ENCODE peak calls at places on chromosomes 4 and X, in six cellular contexts. R, U, F, M, O and G are unnamed samples.

GRCh38 chr4:188841523-188841922 is 702.3 kb downstream of the TRIML1 start:
- DNase-seq in M (no peak), R (no peak), U (no peak), O (no peak), F (no peak), G (no peak)

GRCh38 chr4:55393461-55394320 is 2.1 kb upstream of the TMEM165 start:
- DNase-seq in U (no peak), M (no peak), F (no peak), O (no peak), R (no peak), G (no peak)

GRCh38 chr4:155799794-155800123 is 40.9 kb downstream of the GUCY1B1 start:
- DNase-seq in F (no peak), R (no peak), M (no peak), U (no peak), O (no peak), G (no peak)

GRCh38 chr4:54378461-54378860 is 149.4 kb downstream of the PDGFRA start:
- DNase-seq in O (no peak), U (no peak), F (no peak), M (peak), R (no peak), G (no peak)

GRCh38 chr4:189049682-189050081 is 891.0 kb upstream of the FRG1 start:
- DNase-seq in M (no peak), F (no peak), R (no peak), U (no peak), O (no peak), G (no peak)

GRCh38 chrX:47176101-47176740 is 17.4 kb upstream of the UBA1 start:
- DNase-seq in U (no peak), F (no peak), R (no peak), M (no peak), O (no peak), G (no peak)

GRCh38 chrX:24405959-24406358 is 45.5 kb downstream of the SUPT20HL1 start:
- DNase-seq in F (no peak), M (no peak), U (no peak), O (no peak), R (no peak), G (no peak)

GRCh38 chr4:111959202-111959601 is 186.1 kb upstream of the FAM241A start:
- DNase-seq in O (peak), R (no peak), F (no peak), U (no peak), M (peak), G (no peak)

GRCh38 chrX:135974279-135974856 is 580 bp upstream of the MMGT1 start:
- DNase-seq in M (no peak), R (peak), U (peak), F (peak), O (peak), G (peak)

GRCh38 chr4:176387571-176387970 is 67.8 kb downstream of the SPCS3 start:
- DNase-seq in O (peak), F (no peak), M (no peak), R (no peak), U (no peak), G (no peak)

GRCh38 chr4:140076307-140076706 is 77.7 kb downstream of the MAML3 start:
- DNase-seq in U (no peak), R (no peak), F (no peak), M (no peak), O (no peak), G (no peak)

GRCh38 chr4:48021086-48021485 is 4.5 kb downstream of the NIPAL1 start:
- DNase-seq in U (no peak), F (no peak), O (no peak), M (no peak), R (no peak), G (no peak)

GRCh38 chrX:40004916-40005289 is 92.9 kb downstream of the BCOR start:
- DNase-seq in R (no peak), U (no peak), M (no peak), F (no peak), O (no peak), G (no peak)

GRCh38 chr4:87114245-87115062 is 106.0 kb downstream of the KLHL8 start:
- DNase-seq in M (no peak), R (no peak), U (no peak), O (no peak), F (no peak), G (peak)

GRCh38 chrX:638482-639131 is 8.0 kb downstream of the SHOX start:
- DNase-seq in M (no peak), R (no peak), U (no peak), F (no peak), O (no peak), G (no peak)

GRCh38 chrX:81195712-81196111 is 6.0 kb downstream of the HMGN5 start:
- DNase-seq in O (peak), U (no peak), M (peak), R (peak), F (peak), G (no peak)

GRCh38 chrX:133399411-133399810 is 15.9 kb downstream of the GPC4 start:
- DNase-seq in F (no peak), R (no peak), U (no peak), M (no peak), O (no peak), G (no peak)

GRCh38 chr4:243407-243806 is 61.9 kb downstream of the ZNF732 start:
- DNase-seq in R (no peak), F (no peak), M (no peak), O (no peak), U (no peak), G (no peak)

GRCh38 chrX:96432647-96433046 is 252.0 kb upstream of the DIAPH2 start:
- DNase-seq in O (peak), F (no peak), R (no peak), U (no peak), M (no peak), G (no peak)

GRCh38 chr4:5237086-5237485 is 185.8 kb downstream of the STK32B start:
- DNase-seq in O (no peak), U (no peak), F (no peak), R (no peak), M (no peak), G (no peak)

GRCh38 chrX:1673337-1673736 is 58.5 kb downstream of the ASMT start:
- DNase-seq in O (peak), F (no peak), U (no peak), R (no peak), M (no peak), G (no peak)

GRCh38 chrX:121579016-121579760 is 531.8 kb downstream of the GLUD2 start:
- DNase-seq in M (peak), O (peak), F (no peak), R (no peak), U (no peak), G (no peak)

GRCh38 chrX:107818900-107819521 is 6.7 kb upstream of the MID2 start:
- DNase-seq in R (no peak), F (no peak), O (no peak), U (no peak), M (no peak), G (no peak)

GRCh38 chrX:119236599-119237525 is 777 bp downstream of the PGRMC1 start:
- DNase-seq in R (peak), M (peak), O (peak), F (no peak), U (peak), G (peak)

GRCh38 chrX:39002466-39002865 is 201.2 kb downstream of the MID1IP1 start:
- DNase-seq in M (no peak), O (no peak), R (no peak), U (no peak), F (no peak), G (no peak)

GRCh38 chr4:83781434-83781833 is 245.5 kb downstream of the GPAT3 start:
- DNase-seq in F (no peak), R (no peak), U (no peak), O (no peak), M (no peak), G (no peak)

GRCh38 chr4:5619913-5620625 is 88.3 kb downstream of the EVC2 start:
- DNase-seq in O (peak), R (no peak), F (no peak), U (no peak), M (no peak), G (no peak)

GRCh38 chr4:3771932-3772495 is 5.8 kb downstream of the ADRA2C start:
- DNase-seq in R (no peak), O (no peak), M (no peak), U (no peak), F (no peak), G (no peak)

GRCh38 chr4:29405151-29405550 is 1315.0 kb upstream of the PCDH7 start:
- DNase-seq in F (no peak), M (no peak), U (no peak), O (no peak), R (no peak), G (no peak)

GRCh38 chr4:117831060-117831683 is 203.1 kb upstream of the NDST3 start:
- DNase-seq in U (no peak), M (no peak), O (no peak), R (no peak), F (no peak), G (no peak)

GRCh38 chr4:39096847-39097246 is 34.8 kb downstream of the KLHL5 start:
- DNase-seq in U (no peak), O (no peak), M (no peak), F (no peak), R (no peak), G (no peak)

GRCh38 chr4:20381005-20381404 is 129.3 kb downstream of the SLIT2 start:
- DNase-seq in U (no peak), F (no peak), R (no peak), O (no peak), M (no peak), G (no peak)

GRCh38 chr4:169005453-169006099 is 4.5 kb downstream of the CBR4 start:
- DNase-seq in R (no peak), O (peak), M (no peak), U (no peak), F (no peak), G (no peak)

GRCh38 chrX:136168929-136169735 is 21.8 kb downstream of the FHL1 start:
- DNase-seq in F (no peak), U (no peak), O (peak), M (peak), R (peak), G (peak)

GRCh38 chr4:55931833-55932232 is 16.9 kb upstream of the CEP135 start:
- DNase-seq in U (no peak), O (peak), R (no peak), F (no peak), M (no peak), G (no peak)

GRCh38 chr4:682490-683172 is 6.3 kb downstream of the SLC49A3 start:
- DNase-seq in R (no peak), M (no peak), O (no peak), F (no peak), U (no peak), G (no peak)

GRCh38 chr4:8205749-8206611 is 6.9 kb downstream of the SH3TC1 start:
- DNase-seq in F (no peak), U (no peak), O (no peak), R (no peak), M (peak), G (no peak)
- H3K27ac ChIP-seq in F (no peak), U (no peak), O (no peak), R (no peak), M (peak), G (no peak)

DNA sequence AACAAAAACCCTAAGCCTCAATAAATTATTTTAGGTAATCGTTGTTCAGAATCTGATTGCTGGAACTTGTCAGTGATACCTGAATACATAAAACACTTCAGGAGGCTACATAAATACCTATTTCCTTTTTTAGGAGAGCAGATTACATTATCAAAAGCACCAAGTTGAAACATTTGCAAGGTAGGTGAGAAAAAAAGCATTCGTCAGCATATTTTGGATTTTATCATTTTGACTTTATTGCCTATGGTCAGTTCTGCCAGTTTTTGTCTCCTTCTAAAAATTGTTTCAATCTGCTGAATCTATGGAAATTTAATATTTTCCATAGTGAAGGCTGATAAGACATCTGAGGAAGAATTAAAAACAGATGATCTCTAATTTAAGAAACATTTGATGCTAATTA is 16.5 kb upstream of the MAD2L1 start:
- DNase-seq in M (no peak), F (no peak), U (no peak), O (no peak), R (no peak), G (no peak)
- TF ChIP-seq CTCF in M (no peak), F (no peak), U (no peak), O (no peak), R (no peak), G (no peak)

GRCh38 chr4:41360214-41360910 is 103.6 kb downstream of the UCHL1 start:
- DNase-seq in M (peak), U (peak), R (peak), F (peak), O (peak), G (peak)
- H3K27ac ChIP-seq in M (no peak), U (peak), R (peak), F (peak), O (no peak), G (peak)

GRCh38 chr4:180665994-180666818 is 1577.0 kb upstream of the TENM3 start:
- DNase-seq in U (no peak), R (no peak), M (peak), O (peak), F (no peak), G (no peak)
- TF ChIP-seq CTCF in U (peak), R (peak), M (peak), O (peak), F (peak), G (peak)

DNA sequence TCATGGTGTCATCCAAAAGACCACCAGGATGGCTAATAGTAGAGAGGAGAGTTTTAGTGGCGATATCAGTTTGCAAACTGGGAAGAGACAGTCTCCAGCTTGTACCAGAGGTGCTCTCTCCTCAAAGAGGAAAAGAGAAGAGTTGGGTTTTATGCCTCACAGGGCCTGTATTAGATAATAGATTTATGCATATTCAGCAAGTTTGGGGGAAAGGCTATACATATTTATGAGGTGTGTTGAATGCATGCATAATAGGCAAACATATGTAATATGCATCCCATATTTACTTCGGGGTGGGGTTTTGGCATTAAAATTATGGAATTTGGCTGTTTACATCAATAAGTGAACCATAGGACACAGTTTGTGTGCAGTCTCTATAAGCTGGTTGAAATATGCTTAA is 22.8 kb upstream of the ADGRL3 start:
- DNase-seq in F (no peak), O (no peak), U (no peak), R (no peak), M (no peak), G (no peak)
- H3K27ac ChIP-seq in F (no peak), O (no peak), U (no peak), R (no peak), M (no peak), G (no peak)

GRCh38 chrX:11664211-11664888 is 1.4 kb downstream of the ARHGAP6 start:
- DNase-seq in U (no peak), O (peak), M (no peak), F (no peak), R (peak), G (peak)

GRCh38 chrX:11666180-11666579 is 460 bp upstream of the ARHGAP6 start:
- DNase-seq in R (no peak), M (no peak), O (peak), U (no peak), F (no peak), G (peak)

GRCh38 chrX:11667286-11667685 is 1.6 kb upstream of the ARHGAP6 start:
- DNase-seq in U (no peak), F (no peak), R (no peak), O (no peak), M (no peak), G (no peak)

GRCh38 chrX:11665144-11666040 is at the start of gene ARHGAP6:
- DNase-seq in U (no peak), F (peak), R (peak), O (peak), M (peak), G (peak)

GRCh38 chrX:11663875-11664210 is 1.9 kb downstream of the ARHGAP6 start:
- DNase-seq in F (no peak), U (no peak), M (no peak), R (no peak), O (peak), G (no peak)
- TF ChIP-seq CTCF in F (no peak), U (no peak), M (no peak), R (no peak), O (no peak), G (no peak)

DNA sequence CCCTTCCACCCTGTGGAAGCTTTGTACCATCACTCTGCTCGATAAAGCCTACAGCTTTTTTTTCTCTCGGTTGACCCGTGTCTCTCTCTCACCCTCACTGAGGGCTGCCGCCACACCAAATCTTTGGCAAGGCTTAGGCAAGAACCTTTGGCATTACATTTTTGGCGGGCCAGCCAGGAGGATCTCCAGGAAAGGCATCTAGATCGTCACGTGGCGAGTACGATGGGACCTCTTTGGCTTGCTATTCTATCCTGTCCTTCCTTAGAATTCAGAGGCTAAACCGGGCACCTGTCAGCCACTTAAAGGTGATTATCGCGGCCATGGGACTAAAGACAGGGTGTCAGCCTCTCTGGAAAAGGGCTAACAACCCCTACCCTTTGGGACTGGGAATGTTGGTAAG is 96.2 kb downstream of the UGT2B28 start:
- DNase-seq in R (no peak), O (no peak), M (no peak), F (no peak), U (no peak), G (no peak)
- H3K27ac ChIP-seq in R (no peak), O (no peak), M (no peak), F (no peak), U (no peak), G (no peak)